ENCODE peak calls at places on chromosome 1, in five cellular contexts. V, H, Z, W and L are unnamed samples.

GRCh38 chr1:177219458-177220390 is 49.0 kb downstream of the BRINP2 start:
- DNase-seq in V (no peak), H (no peak), Z (no peak), W (no peak), L (no peak)

GRCh38 chr1:94020764-94021579 is 100.0 kb downstream of the ABCA4 start:
- DNase-seq in V (no peak), H (peak; percentile 70), Z (no peak), W (no peak), L (no peak)

GRCh38 chr1:100502052-100502792 is 35.7 kb upstream of the GPR88 start:
- DNase-seq in V (no peak), H (peak; percentile 36), Z (peak; percentile 18), W (no peak), L (no peak)

GRCh38 chr1:25927541-25928265 is 21.5 kb upstream of the STMN1 start:
- DNase-seq in V (no peak), H (no peak), Z (no peak), W (peak; percentile 32), L (no peak)

GRCh38 chr1:17558954-17559617 is 19.6 kb downstream of the ARHGEF10L start:
- DNase-seq in V (no peak), H (no peak), Z (no peak), W (no peak), L (no peak)

GRCh38 chr1:31122101-31122735 is 56.7 kb upstream of the PUM1 start:
- DNase-seq in V (no peak), H (no peak), Z (peak; percentile 31), W (peak; percentile 18), L (no peak)

GRCh38 chr1:209302777-209303642 is 280.5 kb upstream of the CAMK1G start:
- DNase-seq in V (no peak), H (no peak), Z (peak; percentile 4), W (no peak), L (no peak)

GRCh38 chr1:211206981-211207380 is 52.2 kb upstream of the RCOR3 start:
- DNase-seq in V (no peak), H (no peak), Z (no peak), W (no peak), L (no peak)

GRCh38 chr1:179169616-179170467 is 59.6 kb downstream of the ABL2 start:
- DNase-seq in V (no peak), H (peak; percentile 68), Z (no peak), W (no peak), L (no peak)

GRCh38 chr1:162192323-162192678 is 122.8 kb downstream of the NOS1AP start:
- DNase-seq in V (no peak), H (no peak), Z (no peak), W (no peak), L (no peak)

GRCh38 chr1:240234477-240235225 is 143.0 kb downstream of the FMN2 start:
- DNase-seq in V (no peak), H (no peak), Z (no peak), W (no peak), L (no peak)

GRCh38 chr1:24606621-24607020 is 36.5 kb upstream of the SRRM1 start:
- DNase-seq in V (no peak), H (no peak), Z (no peak), W (no peak), L (no peak)

GRCh38 chr1:1433804-1434130 is 1.7 kb upstream of the VWA1 start:
- DNase-seq in V (no peak), H (peak; percentile 21), Z (no peak), W (no peak), L (no peak)

GRCh38 chr1:176285996-176286395 is 78.9 kb upstream of the COP1 start:
- DNase-seq in V (no peak), H (no peak), Z (no peak), W (no peak), L (no peak)

GRCh38 chr1:207628776-207629175 is 16.2 kb upstream of the CR1L start:
- DNase-seq in V (no peak), H (no peak), Z (no peak), W (no peak), L (no peak)

GRCh38 chr1:97489834-97490233 is 431.0 kb downstream of the DPYD start:
- DNase-seq in V (no peak), H (peak; percentile 60), Z (no peak), W (no peak), L (no peak)